ENCODE peak calls at places on chromosomes 13 and 19, in eight cellular contexts. H is NCI-H1092, A is T-helper 1 cell, C is heart left ventricle, Q is WTC11, F is uterus, U is posterior vena cava, X is activated T-cell treated with anti-CD3 and anti-CD28 coated beads for 1 hour. E is an unnamed sample.

GRCh38 chr13:28494861-28495585 is at the start of gene FLT1:
- DNase-seq in X (no peak), F (peak; percentile 26), H (no peak), Q (peak; percentile 84), C (peak; percentile 78), U (peak; percentile 87), A (no peak), E (peak; percentile 91)

GRCh38 chr13:102836471-102836870 is 9.4 kb upstream of the ERCC5 start:
- DNase-seq in H (no peak), X (no peak), C (no peak), A (no peak), Q (no peak), F (no peak), U (no peak), E (no peak)

GRCh38 chr19:27694361-27695055 is 1518.4 kb downstream of the UQCRFS1 start:
- DNase-seq in A (no peak), U (no peak), X (no peak), C (no peak), F (no peak), H (no peak), Q (no peak), E (no peak)

GRCh38 chr19:53365899-53366493 is 491 bp downstream of the ZNF525 start:
- DNase-seq in Q (peak; percentile 42), U (no peak), C (no peak), A (peak; percentile 16), H (no peak), X (no peak), F (no peak), E (no peak)

GRCh38 chr19:1852729-1853128 is 4.4 kb upstream of the REXO1 start:
- DNase-seq in H (no peak), A (no peak), X (no peak), F (no peak), C (no peak), U (no peak), Q (no peak), E (no peak)

GRCh38 chr13:21671793-21672680 is 1.2 kb downstream of the FGF9 start:
- DNase-seq in H (no peak), U (no peak), A (no peak), X (no peak), Q (no peak), C (no peak), F (no peak), E (no peak)

GRCh38 chr19:45324349-45324907 is 1.8 kb upstream of the CKM start:
- DNase-seq in Q (no peak), F (no peak), H (no peak), U (no peak), A (no peak), C (no peak), X (no peak), E (no peak)

GRCh38 chr19:35710784-35711723 is 6.7 kb downstream of the ZBTB32 start:
- DNase-seq in C (no peak), U (no peak), Q (no peak), X (no peak), F (no peak), A (no peak), H (no peak), E (no peak)

GRCh38 chr13:98528663-98529064 is 48.2 kb downstream of the STK24 start:
- DNase-seq in A (no peak), H (no peak), C (peak; percentile 64), F (no peak), U (no peak), Q (no peak), X (no peak), E (no peak)

GRCh38 chr19:309206-309565 is 18.0 kb upstream of the PLPP2 start:
- DNase-seq in X (no peak), H (no peak), Q (no peak), A (no peak), F (no peak), U (peak; percentile 68), C (no peak), E (no peak)

GRCh38 chr19:46492841-46493235 is 2.8 kb downstream of the PNMA8B start:
- DNase-seq in F (no peak), U (no peak), Q (peak; percentile 40), X (no peak), H (no peak), C (no peak), A (no peak), E (no peak)

GRCh38 chr13:108409735-108410134 is 140.2 kb downstream of the TNFSF13B start:
- DNase-seq in A (no peak), F (no peak), C (no peak), Q (no peak), H (no peak), X (no peak), U (no peak), E (no peak)

GRCh38 chr19:48878219-48879024 is 6.2 kb downstream of the PPP1R15A start:
- DNase-seq in A (no peak), U (peak; percentile 90), X (no peak), C (peak; percentile 73), Q (no peak), F (no peak), H (no peak), E (no peak)

GRCh38 chr13:97259787-97260641 is 37.9 kb downstream of the MBNL2 start:
- DNase-seq in U (no peak), X (no peak), C (no peak), Q (no peak), H (no peak), F (no peak), A (no peak), E (no peak)

GRCh38 chr19:15790096-15790495 is 2.6 kb downstream of the OR10H5 start:
- DNase-seq in X (no peak), A (no peak), Q (no peak), U (no peak), C (no peak), F (no peak), H (no peak), E (no peak)

GRCh38 chr19:13044160-13044853 is 49.0 kb downstream of the NFIX start:
- DNase-seq in U (no peak), F (no peak), H (no peak), X (peak; percentile 12), C (no peak), A (no peak), Q (no peak), E (no peak)

GRCh38 chr13:34914416-34914815 is 27.7 kb upstream of the NBEA start:
- DNase-seq in C (no peak), F (no peak), X (no peak), A (no peak), H (no peak), Q (peak; percentile 58), U (no peak), E (no peak)

GRCh38 chr13:20206065-20206725 is 13.5 kb upstream of the GJB2 start:
- DNase-seq in C (no peak), A (no peak), F (no peak), H (no peak), U (no peak), Q (no peak), X (no peak), E (no peak)

GRCh38 chr19:4456843-4457653 is 546 bp downstream of the UBXN6 start:
- DNase-seq in F (peak; percentile 53), X (peak; percentile 42), C (no peak), Q (peak; percentile 72), A (peak; percentile 54), U (no peak), H (peak; percentile 43), E (no peak)

GRCh38 chr19:39765091-39766076 is 13.3 kb upstream of the LEUTX start:
- DNase-seq in X (peak; percentile 28), Q (peak; percentile 73), U (no peak), H (no peak), A (peak; percentile 3), F (peak; percentile 17), C (peak; percentile 28), E (no peak)

GRCh38 chr13:111347438-111347837 is 27.0 kb downstream of the TEX29 start:
- DNase-seq in H (no peak), A (no peak), F (no peak), U (no peak), Q (no peak), C (no peak), X (no peak), E (no peak)

GRCh38 chr19:6041991-6042421 is 64.1 kb upstream of the RANBP3 start:
- DNase-seq in Q (no peak), F (peak; percentile 12), C (no peak), A (no peak), U (peak; percentile 45), H (no peak), X (no peak), E (peak; percentile 45)

E was measured in mesenteric fat pad.